ENCODE peak calls at places on chromosomes 4 and X, in six cellular contexts. E is PC-3, X is fibroblast of pulmonary artery, S is GM10248, M is lower leg skin, F is upper lobe of left lung. I is an unnamed sample.

GRCh38 chr4:955931-956381 is 17.4 kb downstream of the DGKQ start:
- DNase-seq in E (no peak), X (no peak), S (no peak), M (peak; percentile 82), F (no peak), I (no peak)

GRCh38 chr4:152185786-152186540 is 349.9 kb downstream of the FBXW7 start:
- DNase-seq in E (no peak), X (no peak), S (no peak), M (no peak), F (no peak), I (no peak)

GRCh38 chr4:171668403-171668802 is 144.8 kb upstream of the GALNTL6 start:
- DNase-seq in E (no peak), X (no peak), S (no peak), M (no peak), F (no peak), I (no peak)

GRCh38 chrX:133610056-133610455 is 194.8 kb upstream of the GPC4 start:
- DNase-seq in E (peak; percentile 10), X (no peak), S (no peak), M (no peak), F (no peak), I (no peak)

GRCh38 chrX:110384490-110384889 is 25.8 kb downstream of the RTL9 start:
- DNase-seq in E (peak; percentile 66), X (peak; percentile 37), S (no peak), M (no peak), F (no peak), I (no peak)

GRCh38 chrX:111387470-111387869 is 24.5 kb downstream of the DCX start:
- DNase-seq in E (no peak), X (no peak), S (no peak), M (no peak), F (no peak), I (no peak)

GRCh38 chr4:172546782-172547181 is 621.8 kb upstream of the GALNT7 start:
- DNase-seq in E (no peak), X (no peak), S (no peak), M (no peak), F (no peak), I (no peak)

GRCh38 chr4:153798436-153798835 is 9.6 kb upstream of the SFRP2 start:
- DNase-seq in E (no peak), X (no peak), S (no peak), M (no peak), F (no peak), I (no peak)

GRCh38 chr4:145870155-145871020 is 68.2 kb downstream of the ZNF827 start:
- DNase-seq in E (no peak), X (no peak), S (no peak), M (no peak), F (peak; percentile 47), I (no peak)

GRCh38 chr4:25799522-25799921 is 63.3 kb downstream of the SEL1L3 start:
- DNase-seq in E (no peak), X (no peak), S (no peak), M (peak; percentile 26), F (no peak), I (no peak)

GRCh38 chr4:956531-957230 is 16.7 kb downstream of the DGKQ start:
- DNase-seq in E (no peak), X (no peak), S (no peak), M (peak; percentile 58), F (no peak), I (no peak)

GRCh38 chrX:22163306-22163705 is 109.4 kb upstream of the CBLL2 start:
- DNase-seq in E (no peak), X (no peak), S (no peak), M (no peak), F (no peak), I (no peak)

GRCh38 chr4:187184513-187184912 is 460.9 kb upstream of the FAT1 start:
- DNase-seq in E (no peak), X (no peak), S (no peak), M (no peak), F (no peak), I (no peak)

GRCh38 chr4:186798951-186799659 is 75.4 kb upstream of the FAT1 start:
- DNase-seq in E (no peak), X (peak; percentile 80), S (no peak), M (no peak), F (no peak), I (no peak)

GRCh38 chrX:136689441-136689840 is 41.5 kb downstream of the CD40LG start:
- DNase-seq in E (no peak), X (peak; percentile 11), S (no peak), M (no peak), F (no peak), I (no peak)

GRCh38 chr4:180060159-180060889 is 2182.9 kb upstream of the TENM3 start:
- DNase-seq in E (peak; percentile 9), X (no peak), S (no peak), M (no peak), F (no peak), I (no peak)

GRCh38 chr4:148565801-148566200 is 123.6 kb upstream of the NR3C2 start:
- DNase-seq in E (no peak), X (no peak), S (no peak), M (no peak), F (no peak), I (no peak)

GRCh38 chr4:139167774-139168444 is 9.1 kb downstream of the ELF2 start:
- DNase-seq in E (peak; percentile 65), X (peak; percentile 71), S (no peak), M (no peak), F (no peak), I (no peak)

GRCh38 chr4:476501-476900 is 22.5 kb downstream of the ZNF721 start:
- DNase-seq in E (peak; percentile 12), X (peak; percentile 15), S (no peak), M (no peak), F (no peak), I (no peak)

GRCh38 chr4:101000496-101000895 is 346.8 kb downstream of the PPP3CA start:
- DNase-seq in E (no peak), X (peak; percentile 24), S (no peak), M (no peak), F (no peak), I (no peak)

GRCh38 chrX:53685711-53686110 is 808 bp downstream of the HUWE1 start:
- DNase-seq in E (peak; percentile 14), X (no peak), S (no peak), M (no peak), F (no peak), I (no peak)

GRCh38 chr4:153248641-153249198 is 44.5 kb downstream of the TRIM2 start:
- DNase-seq in E (no peak), X (no peak), S (no peak), M (peak; percentile 84), F (no peak), I (no peak)

GRCh38 chr4:2501034-2501594 is 32.2 kb downstream of the RNF4 start:
- DNase-seq in E (no peak), X (no peak), S (peak; percentile 8), M (no peak), F (no peak), I (no peak)

GRCh38 chrX:136783159-136783558 is 2.4 kb upstream of the ARHGEF6 start:
- DNase-seq in E (peak; percentile 92), X (no peak), S (no peak), M (no peak), F (no peak), I (no peak)

GRCh38 chr4:118968813-118969212 is 80.2 kb downstream of the SYNPO2 start:
- DNase-seq in E (no peak), X (no peak), S (no peak), M (no peak), F (no peak), I (no peak)

GRCh38 chr4:118968006-118968405 is 79.4 kb downstream of the SYNPO2 start:
- DNase-seq in E (peak; percentile 21), X (peak; percentile 92), S (peak; percentile 62), M (no peak), F (peak; percentile 88), I (no peak)

GRCh38 chr4:118972167-118972566 is 83.5 kb downstream of the SYNPO2 start:
- DNase-seq in E (no peak), X (no peak), S (no peak), M (no peak), F (no peak), I (no peak)

GRCh38 chr4:118967393-118967792 is 78.7 kb downstream of the SYNPO2 start:
- DNase-seq in E (no peak), X (peak; percentile 85), S (no peak), M (no peak), F (no peak), I (no peak)

DNA sequence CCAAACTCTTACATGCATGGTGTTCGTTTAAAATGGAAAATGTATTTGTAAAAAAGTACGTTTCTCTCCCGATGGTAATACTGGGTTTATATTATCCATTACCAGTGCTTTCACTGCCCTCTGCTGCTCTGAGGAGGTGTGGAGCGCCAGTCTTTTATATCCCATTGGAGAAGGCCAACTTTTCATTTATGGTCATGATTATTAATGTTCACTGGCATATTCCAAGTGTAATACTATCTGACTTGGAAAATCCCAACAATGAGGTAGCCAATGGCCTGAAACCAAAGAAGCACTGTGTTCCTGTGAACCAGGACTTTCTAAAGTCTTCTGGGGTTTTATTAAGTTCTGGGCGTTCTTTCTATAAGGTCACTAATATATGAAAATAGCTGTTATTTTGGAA is 80.7 kb downstream of the SYNPO2 start:
- DNase-seq in E (peak; percentile 71), X (peak; percentile 85), S (no peak), M (no peak), F (peak; percentile 44), I (no peak)
- TF ChIP-seq CTCF in E (peak; percentile 77), X (peak; percentile 79), S (peak; percentile 42), M (peak; percentile 46), F (peak; percentile 68), I (no peak)

GRCh38 chr4:157226035-157226434 is 5.5 kb downstream of the GRIA2 start:
- DNase-seq in E (no peak), X (no peak), S (no peak), M (no peak), F (no peak), I (no peak)
- TF ChIP-seq CTCF in E (no peak), X (no peak), S (no peak), M (no peak), F (no peak), I (no peak)

DNA sequence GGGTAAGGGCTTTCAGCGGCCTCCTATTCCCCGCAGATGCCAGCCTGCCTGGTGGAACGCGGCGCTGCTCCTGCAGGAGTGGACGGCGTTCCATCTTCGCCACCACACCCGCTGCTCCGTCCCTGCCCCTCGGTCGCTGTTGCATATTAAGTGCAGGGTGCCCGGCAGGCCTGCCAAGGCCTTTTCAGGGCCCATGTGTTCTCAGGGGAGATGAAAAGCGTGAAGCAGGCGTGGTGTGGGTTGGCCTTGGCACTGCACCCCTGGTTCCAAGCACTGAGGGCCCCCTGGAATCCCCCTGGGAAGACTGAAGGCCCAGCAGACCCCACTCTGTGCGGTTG is 52.0 kb downstream of the SORCS2 start:
- DNase-seq in E (no peak), X (no peak), S (no peak), M (no peak), F (no peak), I (no peak)
- TF ChIP-seq CTCF in E (no peak), X (no peak), S (no peak), M (no peak), F (no peak), I (no peak)

GRCh38 chr4:86221076-86221475 is 138.8 kb downstream of the MAPK10 start:
- DNase-seq in E (no peak), X (no peak), S (no peak), M (no peak), F (no peak), I (no peak)

GRCh38 chr4:86220137-86220536 is 139.7 kb downstream of the MAPK10 start:
- DNase-seq in E (peak; percentile 49), X (peak; percentile 82), S (no peak), M (no peak), F (no peak), I (no peak)

GRCh38 chr4:86218721-86219481 is 141.0 kb downstream of the MAPK10 start:
- DNase-seq in E (peak; percentile 54), X (peak; percentile 88), S (no peak), M (no peak), F (no peak), I (no peak)

GRCh38 chr4:86223472-86223871 is 136.4 kb downstream of the MAPK10 start:
- DNase-seq in E (peak; percentile 60), X (peak; percentile 70), S (no peak), M (no peak), F (no peak), I (no peak)
- TF ChIP-seq CTCF in E (peak; percentile 80), X (peak; percentile 66), S (no peak), M (no peak), F (no peak), I (no peak)